ENCODE peak calls at places on chromosome 15, in five cellular contexts. L is stomach, R is SK-N-SH, A is transverse colon, J is suprapubic skin. V is an unnamed sample.
A peak's percentile ranks its signal among the peaks of the same experiment; 100 is the strongest.

GRCh38 chr15:85414495-85414894 is 34.1 kb downstream of the AKAP13 start:
- DNase-seq in R (no peak), A (no peak), J (no peak), L (no peak), V (no peak)

GRCh38 chr15:34726407-34727100 is 28.2 kb downstream of the GJD2 start:
- DNase-seq in J (no peak), R (no peak), A (no peak), L (no peak), V (no peak)

GRCh38 chr15:45640610-45641009 is 5.8 kb downstream of the SQOR start:
- DNase-seq in J (no peak), A (no peak), L (no peak), R (no peak), V (no peak)

GRCh38 chr15:73593278-73594074 is 39.7 kb downstream of the NPTN start:
- DNase-seq in J (no peak), R (peak; percentile 68), A (no peak), L (no peak), V (peak; percentile 79)

GRCh38 chr15:83207622-83208356 is at the start of gene HDGFL3:
- DNase-seq in A (peak; percentile 45), L (peak; percentile 46), J (peak; percentile 87), R (peak; percentile 87), V (peak; percentile 81)

GRCh38 chr15:85865070-85865684 is 70.5 kb upstream of the KLHL25 start:
- DNase-seq in L (no peak), R (peak; percentile 71), J (no peak), A (peak; percentile 17), V (no peak)

GRCh38 chr15:39642011-39642640 is 61.2 kb downstream of the THBS1 start:
- DNase-seq in R (peak; percentile 42), L (no peak), A (no peak), J (no peak), V (no peak)

GRCh38 chr15:73681073-73681472 is 3.1 kb upstream of the CD276 start:
- DNase-seq in A (no peak), L (no peak), J (no peak), R (no peak), V (no peak)

GRCh38 chr15:88878720-88879184 is 16.6 kb downstream of the HAPLN3 start:
- DNase-seq in A (peak; percentile 36), L (peak; percentile 47), R (peak; percentile 85), J (no peak), V (no peak)

GRCh38 chr15:65476942-65477341 is 40.5 kb downstream of the DPP8 start:
- DNase-seq in J (no peak), R (no peak), L (no peak), A (no peak), V (no peak)

GRCh38 chr15:68556139-68556990 is 22.4 kb upstream of the CORO2B start:
- DNase-seq in A (no peak), R (no peak), L (no peak), J (no peak), V (no peak)

GRCh38 chr15:52050416-52050815 is 31.4 kb downstream of the MAPK6 start:
- DNase-seq in A (no peak), J (no peak), L (no peak), R (no peak), V (no peak)

GRCh38 chr15:77415450-77416448 is 4.2 kb downstream of the PEAK1 start:
- DNase-seq in J (no peak), R (no peak), A (no peak), L (no peak), V (no peak)

GRCh38 chr15:100879046-100879445 is 585 bp upstream of the ALDH1A3 start:
- DNase-seq in R (peak; percentile 87), J (no peak), A (no peak), L (no peak), V (no peak)
- H3K4me3 ChIP-seq in R (peak overlapping the region; percentile 57), J (peak overlapping the region; percentile 60), A (no peak overlapping the region), L (peak overlapping the region; percentile 59), V (peak overlapping the region; percentile 60)

GRCh38 chr15:74790080-74790916 is 8.4 kb downstream of the CSK start:
- DNase-seq in R (peak; percentile 87), L (peak; percentile 61), J (no peak), A (peak; percentile 68), V (peak; percentile 82)
- TF ChIP-seq EP300 in R (no peak), L (no peak), J (no peak), A (no peak), V (no peak)

GRCh38 chr15:40845511-40846284 is 1.9 kb downstream of the SPINT1 start:
- DNase-seq in L (peak; percentile 90), R (no peak), A (peak; percentile 87), J (no peak), V (no peak)
- TF ChIP-seq POLR2AphosphoS5 in L (peak; percentile 78), R (no peak), A (peak; percentile 86), J (no peak), V (no peak)

GRCh38 chr15:42577514-42578031 is 2.2 kb downstream of the STARD9 start:
- DNase-seq in R (no peak), J (no peak), L (no peak), A (no peak), V (no peak)
- H3K4me3 ChIP-seq in R (no peak overlapping the region), J (no peak overlapping the region), L (peak overlapping the region; percentile 78), A (no peak overlapping the region), V (no peak overlapping the region)

GRCh38 chr15:60660290-60661051 is 181.5 kb upstream of the ICE2 start:
- DNase-seq in L (no peak), J (no peak), R (peak; percentile 35), A (no peak), V (no peak)
- TF ChIP-seq EP300 in L (no peak), J (no peak), R (no peak), A (no peak), V (no peak)

GRCh38 chr15:61069369-61070075 is 159.6 kb downstream of the RORA start:
- DNase-seq in A (no peak), L (no peak), R (peak; percentile 74), J (no peak), V (no peak)
- TF ChIP-seq POLR2AphosphoS5 in A (no peak), L (no peak), R (no peak), J (no peak), V (no peak)

GRCh38 chr15:99017322-99017701 is 9.7 kb upstream of the PGPEP1L start:
- DNase-seq in R (no peak), A (no peak), L (no peak), J (no peak), V (no peak)

GRCh38 chr15:99019558-99020540 is 12.3 kb upstream of the PGPEP1L start:
- DNase-seq in J (no peak), A (no peak), R (no peak), L (no peak), V (no peak)

GRCh38 chr15:99016680-99017321 is 9.2 kb upstream of the PGPEP1L start:
- DNase-seq in J (no peak), R (peak; percentile 42), A (no peak), L (no peak), V (no peak)

GRCh38 chr15:99014803-99015676 is 7.4 kb upstream of the PGPEP1L start:
- DNase-seq in J (no peak), A (peak; percentile 47), R (peak; percentile 78), L (peak; percentile 80), V (peak; percentile 80)

GRCh38 chr15:99015677-99016568 is 8.3 kb upstream of the PGPEP1L start:
- DNase-seq in L (peak; percentile 34), A (no peak), R (peak; percentile 30), J (no peak), V (no peak)
- H3K4me3 ChIP-seq in L (peak overlapping the region; percentile 62), A (no peak overlapping the region), R (no peak overlapping the region), J (peak overlapping the region; percentile 75), V (peak overlapping the region; percentile 70)